ENCODE peak calls at places on chromosomes 7 and 10, in four cellular contexts. D is epithelial cell of esophagus, K is HCT116, H is GM06990. G is an unnamed sample.
A peak's percentile ranks its signal among the peaks of the same experiment; 100 is the strongest.

GRCh38 chr7:23759556-23760391 is 49.8 kb downstream of the STK31 start:
- DNase-seq in D (peak; percentile 86), H (no peak), K (peak; percentile 51), G (peak; percentile 91)

GRCh38 chr10:94092848-94093247 is 99.1 kb downstream of the PLCE1 start:
- DNase-seq in K (no peak), H (no peak), D (peak; percentile 70), G (no peak)

GRCh38 chr10:100725041-100725440 is 20.3 kb upstream of the PAX2 start:
- DNase-seq in H (no peak), D (no peak), K (no peak), G (no peak)

GRCh38 chr7:105760549-105761447 is 115.6 kb downstream of the ATXN7L1 start:
- DNase-seq in D (peak; percentile 44), K (no peak), H (no peak), G (peak; percentile 43)

GRCh38 chr7:64685091-64685490 is 19.2 kb downstream of the ZNF107 start:
- DNase-seq in H (no peak), D (no peak), K (no peak), G (peak; percentile 15)

GRCh38 chr10:62018141-62018911 is 116.8 kb downstream of the ARID5B start:
- DNase-seq in K (no peak), D (no peak), H (no peak), G (no peak)

GRCh38 chr7:2908103-2908683 is 64.1 kb upstream of the GNA12 start:
- DNase-seq in D (no peak), H (no peak), K (no peak), G (no peak)

GRCh38 chr10:9681655-9682054 is 1336.0 kb upstream of the CELF2 start:
- DNase-seq in D (no peak), H (no peak), K (no peak), G (peak; percentile 36)

GRCh38 chr7:101527844-101528667 is 101.0 kb downstream of the MYL10 start:
- DNase-seq in K (no peak), H (no peak), D (peak; percentile 28), G (no peak)

GRCh38 chr10:89278034-89278535 is 23.8 kb upstream of the IFIT2 start:
- DNase-seq in D (peak; percentile 99), K (peak; percentile 67), H (no peak), G (peak; percentile 81)

GRCh38 chr10:31926765-31927596 is 1.6 kb downstream of the ARHGAP12 start:
- DNase-seq in K (no peak), H (no peak), D (peak; percentile 21), G (no peak)

GRCh38 chr7:22630069-22630468 is 96.9 kb upstream of the IL6 start:
- DNase-seq in H (no peak), K (no peak), D (no peak), G (no peak)

GRCh38 chr10:13831711-13832110 is 244.9 kb downstream of the PRPF18 start:
- DNase-seq in D (no peak), H (peak; percentile 60), K (no peak), G (no peak)

GRCh38 chr7:132347858-132348257 is 228.4 kb downstream of the PLXNA4 start:
- DNase-seq in H (no peak), D (no peak), K (no peak), G (no peak)

GRCh38 chr10:11478807-11479206 is 132.6 kb downstream of the USP6NL start:
- DNase-seq in K (no peak), D (no peak), H (no peak), G (no peak)

GRCh38 chr10:29730461-29730860 is 95.7 kb upstream of the SVIL start:
- DNase-seq in K (no peak), D (peak; percentile 40), H (no peak), G (no peak)

GRCh38 chr7:55571534-55572377 is 546 bp downstream of the VOPP1 start:
- DNase-seq in D (peak; percentile 54), H (peak; percentile 83), K (no peak), G (peak; percentile 77)

GRCh38 chr7:887488-887820 is 11.1 kb downstream of the GET4 start:
- DNase-seq in D (no peak), H (no peak), K (no peak), G (no peak)

GRCh38 chr7:255721-256361 is 34.1 kb upstream of the FOXL3 start:
- DNase-seq in K (no peak), D (no peak), H (no peak), G (no peak)